ENCODE peak calls at places on chromosomes 1 and 21, in seven cellular contexts. F is GM23338, U is GM23248, H is HCT116, E is PC-3, Z is hepatocyte, X is MM.1S. V is an unnamed sample.
A peak's percentile ranks its signal among the peaks of the same experiment; 100 is the strongest.

GRCh38 chr1:39159224-39160036 is 45.1 kb upstream of the MACF1 start:
- DNase-seq in U (peak; percentile 54), F (peak; percentile 77), Z (peak; percentile 77), E (peak; percentile 96), X (no peak), H (peak; percentile 28), V (peak; percentile 51)

GRCh38 chr21:29365636-29366305 is 67.0 kb downstream of the BACH1 start:
- DNase-seq in U (no peak), Z (no peak), X (no peak), H (no peak), F (no peak), E (no peak), V (peak; percentile 10)

GRCh38 chr1:95002657-95003432 is 69.9 kb downstream of the ALG14 start:
- DNase-seq in U (peak; percentile 63), E (no peak), Z (peak; percentile 49), H (no peak), X (no peak), F (no peak), V (no peak)

GRCh38 chr1:15849775-15850449 is 2.4 kb downstream of the SPEN start:
- DNase-seq in H (peak; percentile 35), Z (peak; percentile 79), E (peak; percentile 54), F (peak; percentile 89), X (peak; percentile 42), U (peak; percentile 84), V (peak; percentile 89)

GRCh38 chr1:118290571-118290970 is 105.5 kb upstream of the SPAG17 start:
- DNase-seq in E (no peak), H (no peak), X (no peak), Z (no peak), F (no peak), U (no peak), V (no peak)

GRCh38 chr1:29356663-29357062 is 120.3 kb downstream of the PTPRU start:
- DNase-seq in F (peak; percentile 78), H (no peak), U (no peak), E (peak; percentile 21), X (no peak), Z (no peak), V (no peak)

GRCh38 chr1:85325920-85326319 is 49.5 kb upstream of the BCL10 start:
- DNase-seq in F (no peak), Z (peak; percentile 15), E (peak; percentile 86), X (no peak), H (no peak), U (no peak), V (no peak)

GRCh38 chr21:36707763-36708511 is 9.0 kb downstream of the SIM2 start:
- DNase-seq in U (no peak), F (peak; percentile 47), X (no peak), Z (no peak), E (no peak), H (no peak), V (peak; percentile 48)

GRCh38 chr1:5651964-5652751 is 340.1 kb downstream of the NPHP4 start:
- DNase-seq in F (no peak), U (no peak), Z (peak; percentile 55), E (no peak), H (no peak), X (no peak), V (peak; percentile 43)

GRCh38 chr1:24898152-24898908 is 31.7 kb downstream of the RUNX3 start:
- DNase-seq in X (no peak), U (peak; percentile 63), H (peak; percentile 10), F (peak; percentile 80), Z (peak; percentile 75), E (peak; percentile 59), V (peak; percentile 67)

GRCh38 chr1:115426271-115426771 is 88.3 kb upstream of the NGF start:
- DNase-seq in H (no peak), E (peak; percentile 77), X (no peak), U (peak; percentile 92), F (no peak), Z (peak; percentile 21), V (no peak)

GRCh38 chr1:228902781-228903572 is 167.7 kb downstream of the RHOU start:
- DNase-seq in X (no peak), E (peak; percentile 99), Z (peak; percentile 80), F (no peak), U (peak; percentile 98), H (peak; percentile 52), V (no peak)

GRCh38 chr1:73783367-73783766 is 414.6 kb downstream of the LRRIQ3 start:
- DNase-seq in U (no peak), H (no peak), Z (no peak), E (peak; percentile 57), F (no peak), X (no peak), V (no peak)

GRCh38 chr1:229204863-229205777 is 65.8 kb upstream of the RAB4A start:
- DNase-seq in Z (peak; percentile 60), F (no peak), X (no peak), H (no peak), E (no peak), U (peak; percentile 98), V (peak; percentile 34)

GRCh38 chr1:17789926-17790325 is 34.8 kb downstream of the ACTL8 start:
- DNase-seq in E (no peak), H (no peak), X (no peak), F (no peak), Z (no peak), U (no peak), V (no peak)

GRCh38 chr1:24284156-24284471 is 35.0 kb upstream of the GRHL3 start:
- DNase-seq in E (no peak), F (no peak), Z (no peak), H (peak; percentile 67), X (no peak), U (no peak), V (no peak)

GRCh38 chr21:24208562-24209260 is 1398.6 kb downstream of the MRPL39 start:
- DNase-seq in Z (no peak), F (no peak), E (no peak), H (no peak), U (no peak), X (no peak), V (no peak)

GRCh38 chr1:30324251-30325084 is 398.9 kb downstream of the MATN1 start:
- DNase-seq in X (no peak), F (no peak), Z (no peak), E (no peak), U (no peak), H (no peak), V (no peak)

DNA sequence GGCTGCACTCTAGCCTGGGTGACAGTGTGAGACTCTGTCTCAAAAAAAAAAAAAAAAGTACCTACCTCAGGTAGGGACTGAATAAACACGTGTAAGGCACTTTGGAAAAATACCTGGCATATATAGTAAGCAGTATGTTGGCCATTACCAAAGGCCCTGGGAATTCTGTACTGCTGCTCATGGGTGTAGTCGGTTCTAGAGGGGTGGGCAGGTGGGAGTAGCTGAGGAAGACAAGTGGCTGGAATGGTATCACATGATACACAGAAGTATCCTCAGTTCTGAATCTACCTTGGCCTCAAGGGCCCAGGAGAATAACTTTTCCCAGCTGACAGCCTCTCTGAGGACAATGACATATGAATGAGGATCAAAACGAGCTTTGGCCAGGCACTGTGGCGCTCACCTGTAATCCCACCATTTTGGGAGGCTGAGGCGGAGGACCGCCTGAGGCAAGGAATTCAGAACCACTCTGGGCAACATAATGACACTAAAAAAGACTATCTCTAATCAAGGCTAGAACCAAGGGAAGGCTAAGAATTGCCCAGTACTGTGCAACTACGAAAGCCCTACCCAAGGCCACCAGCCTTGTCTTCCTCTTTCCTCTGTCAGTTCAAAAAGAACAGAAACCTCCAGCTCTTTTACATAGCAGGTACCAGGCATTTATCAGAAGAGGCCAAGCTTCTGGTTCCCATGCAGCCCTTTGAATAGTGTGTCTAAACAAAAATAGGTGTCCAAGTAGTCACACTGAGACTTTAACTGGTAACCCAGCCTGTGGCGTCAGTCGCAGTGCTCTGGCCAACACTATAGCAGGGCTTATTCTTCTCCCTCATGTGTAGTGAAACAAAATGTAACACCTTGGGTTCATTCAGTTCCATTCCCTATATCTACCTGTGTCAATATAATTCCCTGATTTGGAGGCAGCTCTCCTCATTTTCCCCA is 10.2 kb downstream of the MMACHC start:
- DNase-seq in E (no peak), H (no peak), F (no peak), Z (no peak), X (no peak), U (no peak), V (no peak)
- H3K4me1 ChIP-seq in E (no peaks in the 10 kb centered on the region), H (no peaks in the 10 kb centered on the region), F (no peaks in the 10 kb centered on the region), Z (peaks cover 14% of the 10 kb centered on the region), X (no peaks in the 10 kb centered on the region), U (no peaks in the 10 kb centered on the region), V (no peaks in the 10 kb centered on the region)

GRCh38 chr1:26044414-26044813 is 1.5 kb downstream of the SLC30A2 start:
- DNase-seq in F (no peak), Z (no peak), H (no peak), U (no peak), X (no peak), E (no peak), V (no peak)

GRCh38 chr1:26046313-26047031 is 554 bp upstream of the SLC30A2 start:
- DNase-seq in U (no peak), X (no peak), Z (no peak), E (no peak), H (no peak), F (peak; percentile 30), V (peak; percentile 47)

GRCh38 chr1:26047278-26047874 is 1.5 kb upstream of the SLC30A2 start:
- DNase-seq in Z (no peak), H (no peak), X (no peak), U (no peak), F (no peak), E (no peak), V (no peak)

GRCh38 chr1:26044971-26045711 is 777 bp downstream of the SLC30A2 start:
- DNase-seq in H (no peak), F (peak; percentile 54), U (no peak), Z (peak; percentile 47), E (no peak), X (no peak), V (peak; percentile 31)

GRCh38 chr1:26045712-26046312 is at the start of gene SLC30A2:
- DNase-seq in H (no peak), F (peak; percentile 67), E (no peak), Z (peak; percentile 66), X (no peak), U (peak; percentile 38), V (peak; percentile 72)
- TF ChIP-seq EZH2 in H (no peak), F (peak; percentile 40), E (peak; percentile 96), Z (no peak), X (no peak), U (no peak), V (peak; percentile 99)

GRCh38 chr1:3474016-3474415 is 19.6 kb downstream of the ARHGEF16 start:
- DNase-seq in X (no peak), E (no peak), F (no peak), H (no peak), U (no peak), Z (no peak), V (no peak)
- TF ChIP-seq EZH2phosphoT487 in X (no peak), E (no peak), F (no peak), H (no peak), U (no peak), Z (no peak), V (no peak)

GRCh38 chr1:207825719-207826556 is 74.1 kb downstream of the CD46 start:
- DNase-seq in H (no peak), Z (no peak), F (no peak), U (no peak), X (peak; percentile 96), E (peak; percentile 51), V (no peak)

GRCh38 chr1:207826557-207827487 is 75.0 kb downstream of the CD46 start:
- DNase-seq in X (no peak), H (no peak), U (no peak), E (peak; percentile 64), Z (peak; percentile 53), F (no peak), V (no peak)

GRCh38 chr1:207823880-207824566 is 72.2 kb downstream of the CD46 start:
- DNase-seq in F (peak; percentile 81), X (peak; percentile 99), Z (peak; percentile 92), U (peak; percentile 97), H (peak; percentile 37), E (peak; percentile 84), V (peak; percentile 78)

GRCh38 chr1:207824691-207825090 is 72.8 kb downstream of the CD46 start:
- DNase-seq in H (no peak), U (peak; percentile 63), F (no peak), E (no peak), X (no peak), Z (no peak), V (no peak)

GRCh38 chr1:207825296-207825695 is 73.4 kb downstream of the CD46 start:
- DNase-seq in E (no peak), X (no peak), Z (no peak), H (no peak), F (no peak), U (no peak), V (no peak)
- H3K4me1 ChIP-seq in E (peaks cover 43% of the 10 kb centered on the region), X (peaks cover 56% of the 10 kb centered on the region), Z (peaks cover 44% of the 10 kb centered on the region), H (peaks cover 8% of the 10 kb centered on the region), F (no peaks in the 10 kb centered on the region), U (peaks cover 9% of the 10 kb centered on the region), V (no peaks in the 10 kb centered on the region)

V was measured in neural progenitor cell.